ENCODE peak calls at places on chromosomes 1 and 21, in six cellular contexts. U is stomach, D is gastrocnemius medialis, V is right lobe of liver, O is A549, F is uterus. C is an unnamed sample.

GRCh38 chr1:32215629-32216505 is 6.3 kb downstream of the TMEM234 start:
- DNase-seq in U (peak; percentile 73), D (peak; percentile 35), V (no peak), O (peak; percentile 62), F (peak; percentile 41), C (no peak)

GRCh38 chr1:70672333-70672935 is 261.4 kb downstream of the CTH start:
- DNase-seq in U (no peak), D (no peak), V (no peak), O (no peak), F (no peak), C (no peak)

GRCh38 chr1:116908266-116908665 is 1.4 kb upstream of the PTGFRN start:
- DNase-seq in U (no peak), D (no peak), V (no peak), O (no peak), F (no peak), C (no peak)

GRCh38 chr1:22983944-22984343 is 11.3 kb upstream of the LACTBL1 start:
- DNase-seq in U (no peak), D (no peak), V (no peak), O (no peak), F (no peak), C (no peak)

GRCh38 chr1:174800951-174801350 is 198.8 kb upstream of the CACYBP start:
- DNase-seq in U (no peak), D (no peak), V (no peak), O (no peak), F (no peak), C (no peak)

GRCh38 chr1:24751833-24752232 is 6.6 kb downstream of the CLIC4 start:
- DNase-seq in U (no peak), D (no peak), V (no peak), O (no peak), F (no peak), C (no peak)

GRCh38 chr1:210237514-210237913 is 4.9 kb downstream of the SERTAD4 start:
- DNase-seq in U (no peak), D (no peak), V (no peak), O (no peak), F (no peak), C (no peak)

GRCh38 chr1:175192111-175192629 is 406 bp downstream of the KIAA0040 start:
- DNase-seq in U (peak; percentile 83), D (peak; percentile 61), V (peak; percentile 76), O (no peak), F (peak; percentile 61), C (peak; percentile 88)

GRCh38 chr1:222928212-222928611 is 113.4 kb downstream of the DISP1 start:
- DNase-seq in U (peak; percentile 73), D (peak; percentile 80), V (peak; percentile 83), O (no peak), F (no peak), C (peak; percentile 63)

GRCh38 chr1:33548721-33549120 is 76.3 kb downstream of the ZSCAN20 start:
- DNase-seq in U (no peak), D (no peak), V (no peak), O (no peak), F (no peak), C (no peak)

GRCh38 chr1:237154173-237154572 is 112.2 kb downstream of the RYR2 start:
- DNase-seq in U (no peak), D (no peak), V (no peak), O (no peak), F (no peak), C (no peak)

GRCh38 chr1:150708595-150708994 is 11.6 kb upstream of the GOLPH3L start:
- DNase-seq in U (no peak), D (no peak), V (no peak), O (no peak), F (no peak), C (no peak)

GRCh38 chr1:214116258-214116657 is 128.5 kb downstream of the PROX1 start:
- DNase-seq in U (no peak), D (no peak), V (no peak), O (no peak), F (no peak), C (no peak)

GRCh38 chr1:43549921-43550597 is 19.4 kb downstream of the PTPRF start:
- DNase-seq in U (peak; percentile 95), D (no peak), V (peak; percentile 92), O (no peak), F (peak; percentile 75), C (peak; percentile 89)

GRCh38 chr21:25563399-25564116 is 43.7 kb downstream of the MRPL39 start:
- DNase-seq in U (no peak), D (no peak), V (no peak), O (no peak), F (no peak), C (no peak)

GRCh38 chr21:25566645-25567044 is 40.6 kb downstream of the MRPL39 start:
- DNase-seq in U (no peak), D (no peak), V (no peak), O (no peak), F (no peak), C (no peak)

GRCh38 chr21:25565272-25566199 is 41.7 kb downstream of the MRPL39 start:
- DNase-seq in U (no peak), D (no peak), V (no peak), O (no peak), F (no peak), C (no peak)

GRCh38 chr21:25562660-25563059 is 44.6 kb downstream of the MRPL39 start:
- DNase-seq in U (no peak), D (no peak), V (no peak), O (no peak), F (no peak), C (no peak)

GRCh38 chr21:25564349-25564948 is 42.8 kb downstream of the MRPL39 start:
- DNase-seq in U (no peak), D (no peak), V (no peak), O (no peak), F (no peak), C (no peak)
- TF ChIP-seq POLR2A in U (no peak), D (no peak), V (no peak), O (no peak), F (no peak), C (no peak)

GRCh38 chr1:211571998-211572397 is 7.0 kb downstream of the SLC30A1 start:
- DNase-seq in U (no peak), D (no peak), V (no peak), O (no peak), F (no peak), C (no peak)
- H3K9me3 ChIP-seq in U (no peaks in the 10 kb centered on the region), D (no peaks in the 10 kb centered on the region), V (no peaks in the 10 kb centered on the region), O (no peaks in the 10 kb centered on the region), F (no peaks in the 10 kb centered on the region), C (no peaks in the 10 kb centered on the region)

GRCh38 chr1:201491896-201492511 is 14.9 kb downstream of the CSRP1 start:
- DNase-seq in U (no peak), D (no peak), V (no peak), O (no peak), F (no peak), C (no peak)

GRCh38 chr1:201496296-201496690 is 10.6 kb downstream of the CSRP1 start:
- DNase-seq in U (no peak), D (no peak), V (no peak), O (no peak), F (no peak), C (no peak)

GRCh38 chr1:201495447-201496295 is 11.3 kb downstream of the CSRP1 start:
- DNase-seq in U (peak; percentile 33), D (peak; percentile 57), V (peak; percentile 88), O (no peak), F (peak; percentile 92), C (peak; percentile 85)

GRCh38 chr1:201490708-201491131 is 16.2 kb downstream of the CSRP1 start:
- DNase-seq in U (no peak), D (no peak), V (no peak), O (no peak), F (no peak), C (no peak)

GRCh38 chr1:201493757-201494617 is 12.9 kb downstream of the CSRP1 start:
- DNase-seq in U (peak; percentile 61), D (no peak), V (no peak), O (no peak), F (peak; percentile 78), C (no peak)
- H3K4me1 ChIP-seq in U (peaks cover 77% of the 10 kb centered on the region), D (peaks cover 57% of the 10 kb centered on the region), V (no peaks in the 10 kb centered on the region), O (peaks cover 57% of the 10 kb centered on the region), F (peaks cover 48% of the 10 kb centered on the region), C (peaks cover 94% of the 10 kb centered on the region)

GRCh38 chr21:26945916-26946315 is 21.0 kb downstream of the ADAMTS5 start:
- DNase-seq in U (no peak), D (peak; percentile 26), V (no peak), O (no peak), F (peak; percentile 33), C (no peak)
- TF ChIP-seq POLR2A in U (no peak), D (no peak), V (no peak), O (no peak), F (no peak), C (no peak)

GRCh38 chr1:4119516-4120220 is 219.6 kb upstream of the C1orf174 start:
- DNase-seq in U (no peak), D (no peak), V (no peak), O (no peak), F (no peak), C (peak; percentile 65)

GRCh38 chr1:4120557-4121292 is 220.7 kb upstream of the C1orf174 start:
- DNase-seq in U (no peak), D (no peak), V (no peak), O (no peak), F (no peak), C (peak; percentile 52)

GRCh38 chr1:4117196-4117595 is 217.1 kb upstream of the C1orf174 start:
- DNase-seq in U (no peak), D (no peak), V (no peak), O (no peak), F (no peak), C (peak; percentile 44)

GRCh38 chr1:4121293-4121684 is 221.2 kb upstream of the C1orf174 start:
- DNase-seq in U (no peak), D (no peak), V (no peak), O (no peak), F (no peak), C (peak; percentile 47)

DNA sequence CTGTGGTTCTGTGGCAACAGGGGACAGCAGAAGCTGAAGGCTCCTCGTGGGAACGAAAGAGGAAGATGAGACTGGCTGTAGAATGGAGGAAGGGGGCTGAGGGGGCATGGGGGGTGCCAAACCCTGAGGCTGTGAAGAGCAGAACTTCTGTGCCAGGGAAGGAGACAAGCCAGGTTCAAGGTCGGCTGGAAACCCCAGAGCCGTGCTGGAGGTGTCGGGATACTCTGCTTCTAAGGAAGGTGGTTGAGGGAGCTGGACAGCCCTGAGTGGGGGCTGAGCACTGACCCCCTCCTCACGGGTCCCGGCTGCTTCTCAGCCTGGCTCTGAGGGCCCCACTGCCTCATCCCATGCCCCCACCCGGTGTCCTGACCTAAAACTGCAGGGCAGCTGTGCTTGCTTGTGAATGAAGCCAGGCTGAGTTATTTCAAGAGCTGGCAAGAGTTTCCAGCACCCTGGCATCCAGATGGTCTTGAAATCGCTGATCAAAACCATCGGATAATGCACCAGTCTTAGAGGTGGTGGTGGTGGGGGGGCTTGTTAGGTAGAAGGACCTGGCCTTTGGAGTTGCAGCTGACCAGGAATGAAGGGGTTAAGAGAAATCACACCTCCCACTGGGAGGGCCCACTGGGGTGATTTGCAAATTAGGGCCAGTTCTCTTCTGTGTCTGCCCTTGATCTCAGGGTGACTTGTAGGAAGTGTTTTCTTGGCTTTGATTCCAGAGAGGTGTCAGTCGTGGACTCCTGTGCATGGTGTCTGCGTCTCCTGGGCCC is 218.9 kb upstream of the C1orf174 start:
- DNase-seq in U (no peak), D (no peak), V (no peak), O (no peak), F (no peak), C (peak; percentile 30)
- H3K9me3 ChIP-seq in U (no peaks in the 10 kb centered on the region), D (no peaks in the 10 kb centered on the region), V (no peaks in the 10 kb centered on the region), O (no peaks in the 10 kb centered on the region), F (no peaks in the 10 kb centered on the region), C (no peaks in the 10 kb centered on the region)

GRCh38 chr1:2257245-2257627 is 29.1 kb downstream of the SKI start:
- DNase-seq in U (no peak), D (peak; percentile 41), V (no peak), O (no peak), F (no peak), C (no peak)
- H3K4me1 ChIP-seq in U (peaks cover 41% of the 10 kb centered on the region), D (peaks cover 16% of the 10 kb centered on the region), V (no peaks in the 10 kb centered on the region), O (no peaks in the 10 kb centered on the region), F (no peaks in the 10 kb centered on the region), C (peaks cover 84% of the 10 kb centered on the region)

C was measured in suprapubic skin.